ENCODE peak calls at places on chromosomes 13 and 19, in nine cellular contexts. One of them, this sample, is unnamed.
A peak's percentile ranks its signal among the peaks of the same experiment; 100 is the strongest.

GRCh38 chr13:36915891-36916640 is 4.0 kb downstream of the SMAD9 start:
- DNase-seq in EH: no peak
- DNase-seq in astrocyte of the spinal cord: no peak
- DNase-seq in GM06990: no peak
- DNase-seq in cardiac muscle cell: no peak
- DNase-seq in NCI-H2081: peak; percentile 36
- DNase-seq in COR-L47: no peak
- DNase-seq in SK-N-MC: no peak
- DNase-seq in fibroblast of pulmonary artery: no peak
- DNase-seq in this sample: no peak

GRCh38 chr19:10191347-10191746 is 3.4 kb downstream of the DNMT1 start:
- DNase-seq in EH: peak; percentile 85
- DNase-seq in astrocyte of the spinal cord: peak; percentile 94
- DNase-seq in GM06990: no peak
- DNase-seq in cardiac muscle cell: no peak
- DNase-seq in NCI-H2081: no peak
- DNase-seq in COR-L47: no peak
- DNase-seq in SK-N-MC: no peak
- DNase-seq in fibroblast of pulmonary artery: peak; percentile 70
- DNase-seq in this sample: peak; percentile 33

GRCh38 chr13:28338202-28338601 is 156.7 kb downstream of the FLT1 start:
- DNase-seq in EH: peak; percentile 59
- DNase-seq in astrocyte of the spinal cord: peak; percentile 24
- DNase-seq in GM06990: no peak
- DNase-seq in cardiac muscle cell: no peak
- DNase-seq in NCI-H2081: no peak
- DNase-seq in COR-L47: no peak
- DNase-seq in SK-N-MC: no peak
- DNase-seq in fibroblast of pulmonary artery: no peak
- DNase-seq in this sample: peak; percentile 78

GRCh38 chr13:77065456-77066147 is 38.6 kb upstream of the FBXL3 start:
- DNase-seq in EH: no peak
- DNase-seq in astrocyte of the spinal cord: no peak
- DNase-seq in GM06990: no peak
- DNase-seq in cardiac muscle cell: no peak
- DNase-seq in NCI-H2081: no peak
- DNase-seq in COR-L47: no peak
- DNase-seq in SK-N-MC: no peak
- DNase-seq in fibroblast of pulmonary artery: no peak
- DNase-seq in this sample: no peak

GRCh38 chr19:7900401-7900870 is 3.2 kb upstream of the MAP2K7 start:
- DNase-seq in EH: no peak
- DNase-seq in astrocyte of the spinal cord: no peak
- DNase-seq in GM06990: no peak
- DNase-seq in cardiac muscle cell: no peak
- DNase-seq in NCI-H2081: no peak
- DNase-seq in COR-L47: no peak
- DNase-seq in SK-N-MC: no peak
- DNase-seq in fibroblast of pulmonary artery: no peak
- DNase-seq in this sample: no peak

GRCh38 chr13:33999830-34000605 is 182.1 kb downstream of the RFC3 start:
- DNase-seq in EH: peak; percentile 40
- DNase-seq in astrocyte of the spinal cord: no peak
- DNase-seq in GM06990: no peak
- DNase-seq in cardiac muscle cell: no peak
- DNase-seq in NCI-H2081: peak; percentile 71
- DNase-seq in COR-L47: peak; percentile 73
- DNase-seq in SK-N-MC: no peak
- DNase-seq in fibroblast of pulmonary artery: no peak
- DNase-seq in this sample: peak; percentile 74

GRCh38 chr19:16702123-16702522 is 17.5 kb upstream of the NWD1 start:
- DNase-seq in EH: peak; percentile 64
- DNase-seq in astrocyte of the spinal cord: no peak
- DNase-seq in GM06990: no peak
- DNase-seq in cardiac muscle cell: peak; percentile 1
- DNase-seq in NCI-H2081: no peak
- DNase-seq in COR-L47: no peak
- DNase-seq in SK-N-MC: peak; percentile 55
- DNase-seq in fibroblast of pulmonary artery: peak; percentile 30
- DNase-seq in this sample: peak; percentile 87

GRCh38 chr19:51354742-51355148 is 11.4 kb downstream of the ETFB start:
- DNase-seq in EH: no peak
- DNase-seq in astrocyte of the spinal cord: peak; percentile 17
- DNase-seq in GM06990: no peak
- DNase-seq in cardiac muscle cell: peak; percentile 85
- DNase-seq in NCI-H2081: no peak
- DNase-seq in COR-L47: no peak
- DNase-seq in SK-N-MC: no peak
- DNase-seq in fibroblast of pulmonary artery: peak; percentile 60
- DNase-seq in this sample: no peak

GRCh38 chr19:49637865-49638350 is 2.0 kb downstream of the RRAS start:
- DNase-seq in EH: peak; percentile 90
- DNase-seq in astrocyte of the spinal cord: peak; percentile 65
- DNase-seq in GM06990: no peak
- DNase-seq in cardiac muscle cell: peak; percentile 23
- DNase-seq in NCI-H2081: no peak
- DNase-seq in COR-L47: no peak
- DNase-seq in SK-N-MC: no peak
- DNase-seq in fibroblast of pulmonary artery: peak; percentile 86
- DNase-seq in this sample: peak; percentile 63

GRCh38 chr19:19147344-19147743 is 9.1 kb upstream of the TMEM161A start:
- DNase-seq in EH: no peak
- DNase-seq in astrocyte of the spinal cord: no peak
- DNase-seq in GM06990: no peak
- DNase-seq in cardiac muscle cell: no peak
- DNase-seq in NCI-H2081: no peak
- DNase-seq in COR-L47: no peak
- DNase-seq in SK-N-MC: no peak
- DNase-seq in fibroblast of pulmonary artery: no peak
- DNase-seq in this sample: no peak